ENCODE peak calls at places on chromosome 13, in eight cellular contexts. P is fibroblast of villous mesenchyme; V is pancreas; T is mesendoderm; C is HTR-8/SVneo; A is NCI-H2029; N is activated naive CD8-positive, alpha-beta T cell treated with anti-CD3 and anti-CD28 coated beads for 36 hours; X is iris pigment epithelial cell. J is an unnamed sample.
A peak's percentile ranks its signal among the peaks of the same experiment; 100 is the strongest.

GRCh38 chr13:114140909-114141255 is 8.5 kb upstream of the RASA3 start:
- DNase-seq in P (no peak), V (no peak), T (no peak), C (no peak), A (no peak), N (no peak), X (no peak), J (no peak)

GRCh38 chr13:112854321-112854720 is 114.7 kb upstream of the MCF2L start:
- DNase-seq in P (no peak), V (no peak), T (no peak), C (no peak), A (no peak), N (no peak), X (no peak), J (no peak)

GRCh38 chr13:93289842-93290241 is 63.2 kb downstream of the GPC6 start:
- DNase-seq in P (no peak), V (no peak), T (no peak), C (no peak), A (peak; percentile 30), N (no peak), X (no peak), J (peak; percentile 15)

GRCh38 chr13:99341969-99342722 is 34.9 kb upstream of the GPR183 start:
- DNase-seq in P (no peak), V (no peak), T (no peak), C (no peak), A (no peak), N (no peak), X (no peak), J (no peak)

GRCh38 chr13:80798576-80799133 is 457.7 kb upstream of the SPRY2 start:
- DNase-seq in P (no peak), V (no peak), T (no peak), C (no peak), A (no peak), N (no peak), X (no peak), J (no peak)

GRCh38 chr13:41148421-41149283 is 16.1 kb upstream of the KBTBD6 start:
- DNase-seq in P (no peak), V (no peak), T (peak; percentile 28), C (no peak), A (no peak), N (no peak), X (no peak), J (no peak)

GRCh38 chr13:75316427-75316826 is 165.5 kb downstream of the TBC1D4 start:
- DNase-seq in P (peak; percentile 30), V (no peak), T (no peak), C (no peak), A (no peak), N (no peak), X (peak; percentile 56), J (peak; percentile 21)

GRCh38 chr13:99399623-99399974 is 92.4 kb upstream of the GPR183 start:
- DNase-seq in P (no peak), V (no peak), T (no peak), C (no peak), A (no peak), N (no peak), X (no peak), J (no peak)

GRCh38 chr13:67042556-67042955 is 187.6 kb downstream of the PCDH9 start:
- DNase-seq in P (no peak), V (no peak), T (no peak), C (no peak), A (no peak), N (no peak), X (no peak), J (no peak)

GRCh38 chr13:25859528-25859927 is 192.3 kb downstream of the SHISA2 start:
- DNase-seq in P (no peak), V (no peak), T (no peak), C (no peak), A (no peak), N (no peak), X (no peak), J (no peak)

GRCh38 chr13:77859450-77859849 is 59.2 kb downstream of the EDNRB start:
- DNase-seq in P (peak; percentile 90), V (no peak), T (no peak), C (no peak), A (no peak), N (no peak), X (peak; percentile 42), J (no peak)

GRCh38 chr13:113332615-113333014 is 31.3 kb downstream of the GRTP1 start:
- DNase-seq in P (no peak), V (no peak), T (no peak), C (no peak), A (no peak), N (no peak), X (no peak), J (no peak)

GRCh38 chr13:31968473-31968872 is 63.1 kb upstream of the FRY start:
- DNase-seq in P (peak; percentile 68), V (peak; percentile 42), T (no peak), C (no peak), A (no peak), N (no peak), X (peak; percentile 48), J (no peak)

GRCh38 chr13:60226507-60226906 is 62.8 kb upstream of the DIAPH3 start:
- DNase-seq in P (peak; percentile 36), V (peak; percentile 14), T (peak; percentile 65), C (peak; percentile 13), A (no peak), N (no peak), X (peak; percentile 43), J (peak; percentile 41)

GRCh38 chr13:47990427-47990826 is 10.6 kb downstream of the SUCLA2 start:
- DNase-seq in P (no peak), V (no peak), T (no peak), C (no peak), A (no peak), N (no peak), X (no peak), J (no peak)

GRCh38 chr13:102589291-102589822 is 7.4 kb upstream of the TPP2 start:
- DNase-seq in P (no peak), V (no peak), T (no peak), C (no peak), A (no peak), N (no peak), X (no peak), J (no peak)

GRCh38 chr13:92592757-92593156 is 633.9 kb upstream of the GPC6 start:
- DNase-seq in P (no peak), V (no peak), T (no peak), C (no peak), A (no peak), N (no peak), X (no peak), J (no peak)

GRCh38 chr13:96651598-96651997 is 342.7 kb downstream of the OXGR1 start:
- DNase-seq in P (no peak), V (no peak), T (no peak), C (no peak), A (no peak), N (no peak), X (no peak), J (no peak)

GRCh38 chr13:68940049-68940448 is 1167.6 kb upstream of the ATXN8OS start:
- DNase-seq in P (no peak), V (no peak), T (peak; percentile 13), C (no peak), A (no peak), N (no peak), X (no peak), J (peak; percentile 16)

GRCh38 chr13:91986771-91987515 is 588.5 kb downstream of the GPC5 start:
- DNase-seq in P (no peak), V (no peak), T (peak; percentile 8), C (no peak), A (no peak), N (no peak), X (no peak), J (no peak)

GRCh38 chr13:66266348-66266747 is 963.8 kb downstream of the PCDH9 start:
- DNase-seq in P (no peak), V (no peak), T (no peak), C (no peak), A (no peak), N (no peak), X (no peak), J (no peak)

GRCh38 chr13:51832471-51833152 is 12.4 kb downstream of the TMEM272 start:
- DNase-seq in P (peak; percentile 18), V (no peak), T (peak; percentile 40), C (no peak), A (no peak), N (no peak), X (no peak), J (no peak)

J was measured in amniotic epithelial cell.